ENCODE peak calls at places on chromosomes 12 and 14, in seven cellular contexts. F is NCI-H510A treated with DMSO at 0.1 percent for 48 hours, Z is HS-5, Q is SW480, H is MCF 10A, V is iPS-NIHi11, X is mucosa of gallbladder. R is an unnamed sample.

GRCh38 chr14:49861923-49862673 is 9.5 kb upstream of the NEMF start:
- DNase-seq in Q (peak), H (peak), V (peak), Z (peak), F (peak), X (peak), R (peak)

GRCh38 chr12:76916170-76916540 is 37.3 kb upstream of the CSRP2 start:
- DNase-seq in F (no peak), V (no peak), H (no peak), Q (no peak), X (no peak), Z (no peak), R (no peak)

GRCh38 chr12:30420561-30420960 is 275.1 kb downstream of the IPO8 start:
- DNase-seq in F (no peak), Q (no peak), X (no peak), Z (no peak), V (no peak), H (peak), R (no peak)

GRCh38 chr14:96616168-96616681 is 114.0 kb downstream of the PAPOLA start:
- DNase-seq in V (peak), F (no peak), X (no peak), Q (no peak), H (no peak), Z (no peak), R (no peak)

GRCh38 chr14:72545411-72546311 is 348.2 kb downstream of the DPF3 start:
- DNase-seq in Z (no peak), H (peak), Q (no peak), V (no peak), F (no peak), X (no peak), R (no peak)

GRCh38 chr14:68548194-68549056 is 244.4 kb downstream of the ZFP36L1 start:
- DNase-seq in X (peak), Q (peak), H (peak), V (peak), F (no peak), Z (peak), R (no peak)

GRCh38 chr14:34179723-34180122 is 228.8 kb upstream of the EGLN3 start:
- DNase-seq in Z (no peak), F (peak), X (peak), H (no peak), Q (no peak), V (no peak), R (no peak)

GRCh38 chr12:116336542-116337065 is 59.1 kb upstream of the MED13L start:
- DNase-seq in Z (no peak), V (no peak), F (no peak), X (no peak), Q (no peak), H (no peak), R (no peak)

GRCh38 chr12:89069431-89069830 is 282.9 kb downstream of the DUSP6 start:
- DNase-seq in Q (no peak), Z (no peak), V (no peak), X (no peak), F (no peak), H (no peak), R (no peak)

GRCh38 chr14:33986804-33987203 is 35.9 kb upstream of the EGLN3 start:
- DNase-seq in Z (peak), Q (peak), V (peak), H (peak), F (no peak), X (no peak), R (peak)

GRCh38 chr14:103436533-103436932 is 51.3 kb downstream of the MARK3 start:
- DNase-seq in H (peak), X (no peak), Z (peak), V (no peak), F (no peak), Q (no peak), R (no peak)

R was measured in epithelial cell of proximal tubule.